ENCODE peak calls at places on chromosomes 16 and 17, in eight cellular contexts. C is small intestine, V is cardiac muscle cell, G is astrocyte of the cerebellum, Q is HuH-7.5, M is SW480, T is astrocyte of the hippocampus, F is NCI-H2081. D is an unnamed sample.

GRCh38 chr17:61218438-61218837 is 181.2 kb upstream of the TBX2 start:
- DNase-seq in Q (no peak), M (no peak), F (no peak), T (no peak), G (no peak), V (peak), C (no peak), D (no peak)

GRCh38 chr16:70380205-70380918 is 33.7 kb downstream of the DDX19A start:
- DNase-seq in T (peak), Q (no peak), F (peak), C (peak), G (peak), V (peak), M (peak), D (peak)

GRCh38 chr16:53745126-53745525 is 41.2 kb downstream of the FTO start:
- DNase-seq in V (peak), C (no peak), T (peak), Q (no peak), F (no peak), G (peak), M (no peak), D (no peak)

GRCh38 chr16:73890524-73891500 is 405.8 kb upstream of the PSMD7 start:
- DNase-seq in F (peak), V (peak), G (no peak), Q (no peak), C (no peak), M (peak), T (peak), D (no peak)

GRCh38 chr16:87326151-87326571 is 9.0 kb upstream of the C16orf95 start:
- DNase-seq in T (peak), V (no peak), G (no peak), Q (no peak), M (no peak), F (peak), C (no peak), D (no peak)

GRCh38 chr17:50661795-50662391 is 27.2 kb downstream of the ABCC3 start:
- DNase-seq in Q (peak), C (peak), V (peak), M (peak), F (peak), T (peak), G (peak), D (peak)

GRCh38 chr16:79369796-79370195 is 230.7 kb downstream of the MAF start:
- DNase-seq in V (no peak), M (no peak), F (no peak), G (no peak), T (no peak), C (no peak), Q (no peak), D (no peak)

GRCh38 chr17:73300392-73300791 is 11.4 kb downstream of the CDC42EP4 start:
- DNase-seq in T (no peak), Q (no peak), V (no peak), M (no peak), C (peak), G (no peak), F (no peak), D (no peak)

GRCh38 chr16:2514333-2515179 is 804 bp downstream of the ATP6V0C start:
- DNase-seq in C (peak), V (no peak), F (peak), T (peak), G (no peak), M (peak), Q (no peak), D (no peak)

GRCh38 chr17:43880420-43880991 is 26.8 kb downstream of the MPP2 start:
- DNase-seq in Q (peak), C (peak), F (peak), V (peak), G (no peak), T (peak), M (peak), D (peak)

GRCh38 chr17:81934850-81935708 is 2.0 kb downstream of the PYCR1 start:
- DNase-seq in Q (no peak), G (no peak), V (no peak), C (no peak), M (no peak), T (no peak), F (no peak), D (no peak)

GRCh38 chr16:66507731-66508239 is 42.1 kb downstream of the TK2 start:
- DNase-seq in T (no peak), C (no peak), F (no peak), V (no peak), M (no peak), G (no peak), Q (no peak), D (no peak)